ENCODE peak calls at places on chromosomes 5 and 9, in five cellular contexts. One of them, this sample, is unnamed.
A peak's percentile ranks its signal among the peaks of the same experiment; 100 is the strongest.

GRCh38 chr5:167634432-167634831 is 657.0 kb upstream of the WWC1 start:
- DNase-seq in WERI-Rb-1: no peak
- DNase-seq in cardiac fibroblast: peak; percentile 40
- DNase-seq in HFFc6: peak; percentile 86
- DNase-seq in right lobe of liver: no peak
- DNase-seq in this sample: no peak

GRCh38 chr5:179209359-179210150 is 135.7 kb downstream of the ADAMTS2 start:
- DNase-seq in WERI-Rb-1: no peak
- DNase-seq in cardiac fibroblast: peak; percentile 55
- DNase-seq in HFFc6: peak; percentile 75
- DNase-seq in right lobe of liver: no peak
- DNase-seq in this sample: no peak

GRCh38 chr5:4518924-4519660 is 621.0 kb upstream of the ADAMTS16 start:
- DNase-seq in WERI-Rb-1: no peak
- DNase-seq in cardiac fibroblast: no peak
- DNase-seq in HFFc6: no peak
- DNase-seq in right lobe of liver: no peak
- DNase-seq in this sample: no peak

GRCh38 chr5:158320934-158321333 is 462.0 kb upstream of the CLINT1 start:
- DNase-seq in WERI-Rb-1: no peak
- DNase-seq in cardiac fibroblast: no peak
- DNase-seq in HFFc6: no peak
- DNase-seq in right lobe of liver: no peak
- DNase-seq in this sample: no peak

GRCh38 chr5:143016777-143017374 is 246.7 kb downstream of the ARHGAP26 start:
- DNase-seq in WERI-Rb-1: peak; percentile 51
- DNase-seq in cardiac fibroblast: peak; percentile 70
- DNase-seq in HFFc6: peak; percentile 39
- DNase-seq in right lobe of liver: no peak
- DNase-seq in this sample: no peak

GRCh38 chr5:149702953-149703646 is 27.0 kb upstream of the PPARGC1B start:
- DNase-seq in WERI-Rb-1: no peak
- DNase-seq in cardiac fibroblast: peak; percentile 15
- DNase-seq in HFFc6: no peak
- DNase-seq in right lobe of liver: no peak
- DNase-seq in this sample: no peak

GRCh38 chr9:3507395-3508077 is 18.3 kb downstream of the RFX3 start:
- DNase-seq in WERI-Rb-1: no peak
- DNase-seq in cardiac fibroblast: no peak
- DNase-seq in HFFc6: no peak
- DNase-seq in right lobe of liver: no peak
- DNase-seq in this sample: no peak

GRCh38 chr9:20945269-20945668 is 86.2 kb downstream of the HACD4 start:
- DNase-seq in WERI-Rb-1: no peak
- DNase-seq in cardiac fibroblast: no peak
- DNase-seq in HFFc6: no peak
- DNase-seq in right lobe of liver: no peak
- DNase-seq in this sample: no peak

GRCh38 chr9:32398207-32398606 is 13.8 kb downstream of the ACO1 start:
- DNase-seq in WERI-Rb-1: no peak
- DNase-seq in cardiac fibroblast: no peak
- DNase-seq in HFFc6: peak; percentile 39
- DNase-seq in right lobe of liver: no peak
- DNase-seq in this sample: no peak

GRCh38 chr9:75552941-75553340 is 337.5 kb upstream of the PCSK5 start:
- DNase-seq in WERI-Rb-1: no peak
- DNase-seq in cardiac fibroblast: no peak
- DNase-seq in HFFc6: no peak
- DNase-seq in right lobe of liver: no peak
- DNase-seq in this sample: no peak

GRCh38 chr5:65808818-65809217 is 86.8 kb downstream of the NLN start:
- DNase-seq in WERI-Rb-1: no peak
- DNase-seq in cardiac fibroblast: peak; percentile 25
- DNase-seq in HFFc6: peak; percentile 64
- DNase-seq in right lobe of liver: no peak
- DNase-seq in this sample: no peak

GRCh38 chr5:119287547-119288073 is 68.2 kb upstream of the TNFAIP8 start:
- DNase-seq in WERI-Rb-1: no peak
- DNase-seq in cardiac fibroblast: no peak
- DNase-seq in HFFc6: peak; percentile 29
- DNase-seq in right lobe of liver: no peak
- DNase-seq in this sample: no peak

GRCh38 chr9:89109666-89110065 is 69.0 kb downstream of the SHC3 start:
- DNase-seq in WERI-Rb-1: no peak
- DNase-seq in cardiac fibroblast: no peak
- DNase-seq in HFFc6: peak; percentile 28
- DNase-seq in right lobe of liver: no peak
- DNase-seq in this sample: no peak

GRCh38 chr9:133205996-133206931 is 2.8 kb downstream of the OBP2B start:
- DNase-seq in WERI-Rb-1: no peak
- DNase-seq in cardiac fibroblast: no peak
- DNase-seq in HFFc6: no peak
- DNase-seq in right lobe of liver: peak; percentile 31
- DNase-seq in this sample: no peak

GRCh38 chr5:64811050-64811640 is 42.4 kb downstream of the CWC27 start:
- DNase-seq in WERI-Rb-1: no peak
- DNase-seq in cardiac fibroblast: peak; percentile 85
- DNase-seq in HFFc6: peak; percentile 51
- DNase-seq in right lobe of liver: no peak
- DNase-seq in this sample: no peak

GRCh38 chr5:39713224-39713911 is 288.6 kb upstream of the DAB2 start:
- DNase-seq in WERI-Rb-1: no peak
- DNase-seq in cardiac fibroblast: peak; percentile 51
- DNase-seq in HFFc6: no peak
- DNase-seq in right lobe of liver: no peak
- DNase-seq in this sample: no peak

GRCh38 chr9:35690447-35691324 is 961 bp upstream of the TPM2 start:
- DNase-seq in WERI-Rb-1: peak; percentile 56
- DNase-seq in cardiac fibroblast: peak; percentile 84
- DNase-seq in HFFc6: peak; percentile 74
- DNase-seq in right lobe of liver: peak; percentile 63
- DNase-seq in this sample: peak; percentile 59

GRCh38 chr5:177427211-177427822 is 841 bp downstream of the GRK6 start:
- DNase-seq in WERI-Rb-1: no peak
- DNase-seq in cardiac fibroblast: no peak
- DNase-seq in HFFc6: peak; percentile 12
- DNase-seq in right lobe of liver: peak; percentile 50
- DNase-seq in this sample: no peak

GRCh38 chr5:34703767-34704324 is 47.7 kb downstream of the RAI14 start:
- DNase-seq in WERI-Rb-1: peak; percentile 45
- DNase-seq in cardiac fibroblast: no peak
- DNase-seq in HFFc6: no peak
- DNase-seq in right lobe of liver: no peak
- DNase-seq in this sample: no peak

GRCh38 chr5:35233601-35234000 is 3.3 kb upstream of the PRLR start:
- DNase-seq in WERI-Rb-1: no peak
- DNase-seq in cardiac fibroblast: no peak
- DNase-seq in HFFc6: no peak
- DNase-seq in right lobe of liver: no peak
- DNase-seq in this sample: no peak

GRCh38 chr9:124480621-124480981 is 26.6 kb downstream of the NR5A1 start:
- DNase-seq in WERI-Rb-1: peak; percentile 77
- DNase-seq in cardiac fibroblast: peak; percentile 10
- DNase-seq in HFFc6: no peak
- DNase-seq in right lobe of liver: no peak
- DNase-seq in this sample: no peak
- TF ChIP-seq CTCF in WERI-Rb-1: peak; percentile 87
- TF ChIP-seq CTCF in cardiac fibroblast: peak; percentile 57
- TF ChIP-seq CTCF in HFFc6: peak; percentile 65
- TF ChIP-seq CTCF in right lobe of liver: peak; percentile 10
- TF ChIP-seq CTCF in this sample: no peak

DNA sequence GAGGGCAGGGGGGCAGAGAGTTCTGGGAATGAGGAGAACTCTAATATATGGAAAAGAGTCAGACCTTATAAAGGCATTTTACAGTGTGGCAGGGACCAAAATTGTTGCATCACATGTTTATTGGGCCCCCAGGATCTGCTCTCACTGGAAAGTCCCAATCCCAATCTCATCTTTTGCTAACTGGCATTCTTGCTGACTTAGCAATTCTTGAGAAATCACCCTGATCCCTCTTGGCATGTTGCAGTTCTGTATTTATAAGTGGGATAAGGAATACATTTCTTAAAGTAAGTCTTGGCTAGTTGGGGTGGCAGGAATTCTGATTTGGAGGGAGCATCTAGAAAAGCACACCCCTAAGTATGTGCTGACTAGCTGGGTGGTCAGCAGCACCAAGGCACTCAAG is 104.4 kb upstream of the CXCL14 start:
- DNase-seq in WERI-Rb-1: no peak
- DNase-seq in cardiac fibroblast: no peak
- DNase-seq in HFFc6: no peak
- DNase-seq in right lobe of liver: no peak
- DNase-seq in this sample: no peak
- TF ChIP-seq CTCF in WERI-Rb-1: no peak
- TF ChIP-seq CTCF in cardiac fibroblast: no peak
- TF ChIP-seq CTCF in HFFc6: no peak
- TF ChIP-seq CTCF in right lobe of liver: no peak
- TF ChIP-seq CTCF in this sample: no peak

DNA sequence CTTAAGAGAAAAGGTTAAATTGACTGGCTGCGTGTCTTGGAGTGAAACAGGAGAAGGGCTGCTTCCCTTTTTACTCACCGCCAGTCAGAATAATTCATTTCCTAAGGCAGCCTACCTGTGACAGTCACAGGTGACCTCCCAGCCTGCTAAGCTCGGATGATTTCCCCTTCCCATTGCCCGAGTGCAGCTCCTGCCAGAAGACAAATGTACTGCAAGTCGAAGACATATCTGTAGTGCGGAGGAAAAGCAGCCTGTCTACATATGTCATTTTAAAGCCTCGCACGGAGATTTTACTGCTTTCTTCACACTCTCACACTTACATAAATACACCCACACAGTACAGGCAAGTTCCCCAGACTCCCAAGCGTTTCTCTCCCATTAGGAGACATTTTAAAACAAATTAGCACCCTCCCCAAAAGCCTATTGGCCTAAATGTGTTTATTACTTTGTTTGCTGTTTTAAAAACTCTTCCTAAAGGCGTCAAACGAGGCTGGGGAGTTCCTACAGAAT is 665.7 kb upstream of the ZNF608 start:
- DNase-seq in WERI-Rb-1: peak; percentile 84
- DNase-seq in cardiac fibroblast: peak; percentile 40
- DNase-seq in HFFc6: peak; percentile 3
- DNase-seq in right lobe of liver: no peak
- DNase-seq in this sample: no peak
- TF ChIP-seq CTCF in WERI-Rb-1: peak; percentile 36
- TF ChIP-seq CTCF in cardiac fibroblast: peak; percentile 12
- TF ChIP-seq CTCF in HFFc6: no peak
- TF ChIP-seq CTCF in right lobe of liver: no peak
- TF ChIP-seq CTCF in this sample: no peak

DNA sequence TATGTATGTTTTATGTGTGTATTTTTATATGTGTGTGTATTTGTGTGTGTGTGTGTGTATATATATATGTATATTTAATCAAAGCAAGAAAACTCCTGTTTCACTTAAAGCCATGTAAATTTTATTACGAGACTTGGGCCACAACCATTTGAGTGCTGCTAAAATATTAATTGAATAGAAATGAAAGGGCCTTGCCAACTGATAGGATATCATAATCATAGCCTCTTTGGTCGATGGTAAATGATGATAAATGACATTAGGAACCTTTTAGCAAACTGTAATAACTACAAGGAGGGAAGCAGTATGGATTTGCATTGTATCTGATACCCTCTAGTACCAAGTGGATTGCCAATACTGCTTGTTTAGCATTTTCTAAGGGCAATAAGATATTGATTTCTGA is 7.9 kb downstream of the TLE4 start:
- DNase-seq in WERI-Rb-1: no peak
- DNase-seq in cardiac fibroblast: no peak
- DNase-seq in HFFc6: no peak
- DNase-seq in right lobe of liver: no peak
- DNase-seq in this sample: no peak
- TF ChIP-seq CTCF in WERI-Rb-1: no peak
- TF ChIP-seq CTCF in cardiac fibroblast: no peak
- TF ChIP-seq CTCF in HFFc6: no peak
- TF ChIP-seq CTCF in right lobe of liver: no peak
- TF ChIP-seq CTCF in this sample: no peak